ENCODE peak calls at places on chromosomes 12 and 14, in six cellular contexts. I is HepG2, E is H1, D is K562, X is GM12878, C is GM12891. Z is an unnamed sample.

GRCh38 chr12:55746147-55746912 is 3.4 kb downstream of the GDF11 start:
- DNase-seq in D (no peak), X (no peak), I (no peak), C (no peak), E (no peak), Z (no peak)

GRCh38 chr12:69129014-69129413 is 110.4 kb upstream of the CPSF6 start:
- DNase-seq in I (no peak), E (no peak), D (no peak), C (no peak), X (no peak), Z (no peak)

GRCh38 chr12:81381951-81382350 is 304.1 kb downstream of the ACSS3 start:
- DNase-seq in I (peak; percentile 1), E (no peak), X (no peak), C (no peak), D (no peak), Z (no peak)

GRCh38 chr14:62451221-62451620 is 594.0 kb downstream of the KCNH5 start:
- DNase-seq in X (no peak), E (no peak), I (no peak), C (no peak), D (no peak), Z (no peak)

GRCh38 chr14:50061664-50062437 is 54.5 kb downstream of the VCPKMT start:
- DNase-seq in D (no peak), E (no peak), C (peak; percentile 64), I (peak; percentile 76), X (peak; percentile 84), Z (peak; percentile 66)

GRCh38 chr12:111407371-111408115 is 1.8 kb downstream of the SH2B3 start:
- DNase-seq in D (no peak), C (no peak), E (no peak), X (no peak), I (no peak), Z (no peak)

GRCh38 chr12:93741741-93742085 is 64.5 kb downstream of the CRADD start:
- DNase-seq in E (peak; percentile 73), C (no peak), X (no peak), I (peak; percentile 4), D (no peak), Z (peak; percentile 8)

GRCh38 chr12:80936353-80936641 is 1.4 kb downstream of the LIN7A start:
- DNase-seq in X (no peak), D (no peak), E (no peak), I (no peak), C (no peak), Z (no peak)

GRCh38 chr12:78260976-78261375 is 430.3 kb downstream of the NAV3 start:
- DNase-seq in I (no peak), X (no peak), E (no peak), C (no peak), D (no peak), Z (no peak)

GRCh38 chr14:51828017-51828797 is 32.2 kb upstream of the GNG2 start:
- DNase-seq in E (no peak), C (no peak), I (no peak), X (peak; percentile 74), D (no peak), Z (no peak)

GRCh38 chr12:24042651-24043050 is 93.2 kb upstream of the SOX5 start:
- DNase-seq in C (no peak), X (no peak), I (peak; percentile 24), D (no peak), E (no peak), Z (no peak)

GRCh38 chr12:109999983-110000505 is 814 bp downstream of the ANKRD13A start:
- DNase-seq in C (no peak), E (no peak), D (no peak), I (no peak), X (no peak), Z (no peak)

GRCh38 chr12:11758087-11758837 is 108.8 kb downstream of the ETV6 start:
- DNase-seq in E (no peak), I (no peak), D (no peak), C (no peak), X (no peak), Z (no peak)

GRCh38 chr12:109777544-109777943 is 55.7 kb downstream of the TRPV4 start:
- DNase-seq in X (peak; percentile 42), D (peak; percentile 84), I (peak; percentile 83), C (no peak), E (no peak), Z (peak; percentile 54)

GRCh38 chr12:91414147-91414546 is 231.5 kb upstream of the DCN start:
- DNase-seq in C (no peak), I (no peak), X (no peak), D (no peak), E (no peak), Z (no peak)

GRCh38 chr14:106879241-106879640 is 1352.9 kb downstream of the TMEM121 start:
- DNase-seq in C (no peak), E (no peak), X (no peak), D (peak; percentile 22), I (peak; percentile 65), Z (no peak)

GRCh38 chr12:76259660-76260389 is 88.4 kb downstream of the BBS10 start:
- DNase-seq in X (no peak), D (no peak), C (no peak), E (no peak), I (no peak), Z (no peak)

GRCh38 chr12:57817261-57817989 is 1.1 kb downstream of the AVIL start:
- DNase-seq in E (no peak), X (no peak), C (no peak), I (no peak), D (no peak), Z (no peak)

GRCh38 chr12:50597200-50598195 is 92.7 kb downstream of the DIP2B start:
- DNase-seq in C (peak; percentile 46), D (no peak), E (no peak), X (peak; percentile 55), I (no peak), Z (peak; percentile 38)

GRCh38 chr14:95493503-95493902 is 22.9 kb downstream of the SYNE3 start:
- DNase-seq in C (no peak), E (no peak), X (no peak), I (no peak), D (no peak), Z (no peak)

GRCh38 chr14:53412819-53413664 is 259.9 kb upstream of the DDHD1 start:
- DNase-seq in E (no peak), C (no peak), D (no peak), I (peak; percentile 30), X (no peak), Z (no peak)

DNA sequence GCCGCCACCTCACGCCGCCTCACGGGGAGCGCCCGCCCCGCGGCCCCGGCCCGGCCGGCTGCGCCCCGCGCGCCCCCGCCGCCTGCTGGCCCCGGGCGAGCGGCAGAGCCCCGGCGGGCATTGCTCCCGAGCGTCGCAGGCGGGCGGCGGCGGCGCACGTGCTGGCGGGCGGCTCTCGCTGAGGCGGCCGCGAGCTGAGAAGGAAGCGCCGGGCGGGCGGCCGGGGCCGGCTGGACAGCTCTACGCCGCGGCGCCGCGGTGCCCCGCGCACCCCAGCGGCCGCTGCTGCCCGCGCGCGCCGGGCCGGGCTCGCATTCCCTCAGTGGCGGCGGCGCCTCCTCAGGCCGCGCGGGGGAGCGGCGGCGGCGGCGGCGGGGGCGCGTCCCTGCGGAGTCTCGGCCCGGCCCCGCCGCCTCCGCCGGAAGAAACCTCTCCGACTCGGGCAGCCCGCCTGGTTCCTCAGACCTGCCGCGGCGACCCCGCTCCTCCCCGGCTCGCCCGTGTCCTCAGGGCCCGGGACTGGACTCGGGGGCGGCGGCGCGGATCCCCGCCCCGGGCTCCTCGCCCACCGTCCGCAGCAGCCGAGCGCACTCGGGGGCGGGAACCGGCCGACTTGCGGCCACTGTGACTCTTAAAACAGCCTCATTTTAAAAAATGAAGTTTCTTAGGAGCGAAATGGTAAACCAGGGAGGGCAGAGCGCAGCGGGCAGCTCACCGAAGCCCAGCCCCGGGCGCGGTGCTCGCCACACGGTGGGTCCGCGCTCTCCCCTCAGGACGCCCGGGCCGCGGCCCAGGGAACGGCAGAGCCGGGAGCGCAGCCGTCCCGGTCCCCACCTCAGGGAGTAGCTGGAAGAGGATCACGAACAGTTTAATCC is at the start of gene PITPNM2:
- DNase-seq in E (no peak), I (no peak), D (peak; percentile 87), X (no peak), C (peak; percentile 67), Z (peak; percentile 67)
- TF ChIP-seq POLR2A in E (no peak), I (no peak), D (no peak), X (peak; percentile 29), C (no peak), Z (no peak)

GRCh38 chr14:25111061-25111601 is 61.2 kb upstream of the STXBP6 start:
- DNase-seq in D (no peak), X (no peak), E (no peak), C (no peak), I (peak; percentile 56), Z (no peak)
- TF ChIP-seq TAF1 in D (no peak), X (no peak), E (no peak), C (no peak), I (no peak), Z (no peak)

GRCh38 chr12:4813741-4814140 is 93.5 kb downstream of the GALNT8 start:
- DNase-seq in X (no peak), C (no peak), I (no peak), E (no peak), D (no peak), Z (no peak)
- TF ChIP-seq POLR2AphosphoS5 in X (no peak), C (no peak), I (no peak), E (no peak), D (no peak), Z (no peak)

GRCh38 chr12:48812389-48812788 is 5.9 kb upstream of the CACNB3 start:
- DNase-seq in X (no peak), I (no peak), D (no peak), E (no peak), C (no peak), Z (no peak)

GRCh38 chr12:48815281-48816110 is 2.8 kb upstream of the CACNB3 start:
- DNase-seq in E (no peak), C (no peak), D (peak; percentile 79), X (no peak), I (peak; percentile 41), Z (no peak)

GRCh38 chr12:48813464-48814312 is 4.6 kb upstream of the CACNB3 start:
- DNase-seq in E (no peak), X (no peak), I (no peak), D (no peak), C (no peak), Z (no peak)

GRCh38 chr12:48816148-48816854 is 2.0 kb upstream of the CACNB3 start:
- DNase-seq in I (no peak), X (no peak), C (no peak), E (no peak), D (no peak), Z (no peak)

DNA sequence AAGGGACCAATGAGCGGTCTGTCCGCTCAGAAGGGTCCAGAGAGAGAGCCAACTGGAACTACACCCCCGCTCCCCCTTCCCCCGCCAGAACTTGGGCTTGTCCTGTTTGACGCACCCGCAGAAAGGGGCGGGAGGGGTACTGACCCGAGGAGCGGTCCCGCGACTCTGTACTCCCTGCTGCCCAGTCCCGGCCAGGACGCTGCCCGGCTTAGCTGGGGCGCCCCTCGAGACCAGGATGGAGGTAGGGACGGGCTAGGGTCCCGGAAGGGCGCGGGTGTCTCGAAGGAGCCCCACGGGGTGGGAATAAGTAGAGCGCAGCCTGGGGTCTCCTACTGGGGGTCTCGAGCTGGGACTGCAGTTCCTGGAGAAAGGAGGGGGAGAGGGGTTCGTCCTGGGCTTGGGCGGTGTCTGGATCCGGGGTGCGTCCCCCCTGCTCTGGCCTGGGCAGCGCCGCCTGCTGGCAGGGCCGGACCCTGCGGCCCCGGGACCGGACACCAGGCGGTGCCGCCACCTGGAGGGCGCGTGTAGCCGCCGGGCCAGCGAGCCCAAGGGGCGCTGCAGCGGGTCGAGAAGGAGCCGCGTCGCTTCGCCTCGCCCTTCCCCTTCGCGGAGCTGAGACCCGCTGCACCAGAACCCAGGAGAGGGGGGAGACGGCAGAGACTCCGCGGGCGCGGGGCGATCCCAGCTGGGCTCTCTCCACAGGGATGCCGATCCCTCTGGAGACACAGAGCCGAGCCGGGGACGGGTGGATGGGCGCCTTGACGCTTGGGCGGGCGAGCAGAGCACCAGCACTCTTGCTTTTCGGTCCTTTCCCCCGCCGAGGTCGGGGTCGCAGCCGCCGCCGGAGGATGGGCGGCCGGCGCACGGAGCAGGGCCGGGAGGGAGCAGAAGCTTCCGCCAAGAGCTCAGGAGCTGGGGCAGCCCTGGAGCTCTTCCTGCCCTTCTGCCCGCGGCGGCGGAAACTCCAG is 3.7 kb upstream of the CACNB3 start:
- DNase-seq in C (peak; percentile 96), I (peak; percentile 42), X (peak; percentile 31), E (no peak), D (peak; percentile 96), Z (peak; percentile 94)
- TF ChIP-seq POLR2A in C (no peak), I (no peak), X (peak; percentile 75), E (no peak), D (peak; percentile 80), Z (peak; percentile 26)

Z was measured in GM12892.